ENCODE peak calls at places on chromosomes 12 and 14, in seven cellular contexts. One of them, this sample, is unnamed.

GRCh38 chr12:101298426-101298825 is 18.5 kb downstream of the UTP20 start:
- DNase-seq in coronary artery: no peak
- DNase-seq in nephron progenitor cell: no peak
- DNase-seq in RCC 7860: no peak
- DNase-seq in brain microvascular endothelial cell: peak
- DNase-seq in activated naive CD4-positive, alpha-beta T cell: no peak
- DNase-seq in stimulated activated CD8-positive, alpha-beta memory T cell treated with anti-CD3 and anti-CD28 coated beads, Interleukin-15, amount 100 ng/mL, for 24 hours: no peak
- DNase-seq in this sample: peak

GRCh38 chr14:23047042-23047634 is 5.1 kb downstream of the PSMB11 start:
- DNase-seq in coronary artery: no peak
- DNase-seq in nephron progenitor cell: no peak
- DNase-seq in stimulated activated CD8-positive, alpha-beta memory T cell treated with anti-CD3 and anti-CD28 coated beads, Interleukin-15, amount 100 ng/mL, for 24 hours: no peak
- DNase-seq in activated naive CD4-positive, alpha-beta T cell: no peak
- DNase-seq in brain microvascular endothelial cell: no peak
- DNase-seq in RCC 7860: no peak
- DNase-seq in this sample: no peak

GRCh38 chr12:8088574-8088973 is 6.5 kb downstream of the NECAP1 start:
- DNase-seq in activated naive CD4-positive, alpha-beta T cell: no peak
- DNase-seq in nephron progenitor cell: no peak
- DNase-seq in stimulated activated CD8-positive, alpha-beta memory T cell treated with anti-CD3 and anti-CD28 coated beads, Interleukin-15, amount 100 ng/mL, for 24 hours: no peak
- DNase-seq in brain microvascular endothelial cell: no peak
- DNase-seq in RCC 7860: no peak
- DNase-seq in coronary artery: no peak
- DNase-seq in this sample: no peak

GRCh38 chr12:53219116-53219955 is 12.3 kb upstream of the ITGB7 start:
- DNase-seq in brain microvascular endothelial cell: peak
- DNase-seq in RCC 7860: no peak
- DNase-seq in coronary artery: no peak
- DNase-seq in activated naive CD4-positive, alpha-beta T cell: no peak
- DNase-seq in stimulated activated CD8-positive, alpha-beta memory T cell treated with anti-CD3 and anti-CD28 coated beads, Interleukin-15, amount 100 ng/mL, for 24 hours: no peak
- DNase-seq in nephron progenitor cell: no peak
- DNase-seq in this sample: peak

GRCh38 chr14:55535521-55536207 is 44.3 kb upstream of the KTN1 start:
- DNase-seq in coronary artery: no peak
- DNase-seq in RCC 7860: peak
- DNase-seq in activated naive CD4-positive, alpha-beta T cell: no peak
- DNase-seq in nephron progenitor cell: no peak
- DNase-seq in stimulated activated CD8-positive, alpha-beta memory T cell treated with anti-CD3 and anti-CD28 coated beads, Interleukin-15, amount 100 ng/mL, for 24 hours: no peak
- DNase-seq in brain microvascular endothelial cell: no peak
- DNase-seq in this sample: no peak

GRCh38 chr12:91357381-91357780 is 174.8 kb upstream of the DCN start:
- DNase-seq in nephron progenitor cell: no peak
- DNase-seq in brain microvascular endothelial cell: no peak
- DNase-seq in activated naive CD4-positive, alpha-beta T cell: no peak
- DNase-seq in coronary artery: no peak
- DNase-seq in RCC 7860: no peak
- DNase-seq in stimulated activated CD8-positive, alpha-beta memory T cell treated with anti-CD3 and anti-CD28 coated beads, Interleukin-15, amount 100 ng/mL, for 24 hours: no peak
- DNase-seq in this sample: no peak

GRCh38 chr12:21552983-21553673 is 27.0 kb downstream of the SPX start:
- DNase-seq in RCC 7860: no peak
- DNase-seq in coronary artery: no peak
- DNase-seq in nephron progenitor cell: no peak
- DNase-seq in stimulated activated CD8-positive, alpha-beta memory T cell treated with anti-CD3 and anti-CD28 coated beads, Interleukin-15, amount 100 ng/mL, for 24 hours: no peak
- DNase-seq in brain microvascular endothelial cell: no peak
- DNase-seq in activated naive CD4-positive, alpha-beta T cell: no peak
- DNase-seq in this sample: no peak

GRCh38 chr12:54140958-54141388 is 47.8 kb downstream of the SMUG1 start:
- DNase-seq in stimulated activated CD8-positive, alpha-beta memory T cell treated with anti-CD3 and anti-CD28 coated beads, Interleukin-15, amount 100 ng/mL, for 24 hours: no peak
- DNase-seq in RCC 7860: no peak
- DNase-seq in activated naive CD4-positive, alpha-beta T cell: no peak
- DNase-seq in coronary artery: peak
- DNase-seq in brain microvascular endothelial cell: no peak
- DNase-seq in nephron progenitor cell: no peak
- DNase-seq in this sample: no peak

GRCh38 chr12:93813181-93813580 is 136.0 kb downstream of the CRADD start:
- DNase-seq in activated naive CD4-positive, alpha-beta T cell: no peak
- DNase-seq in stimulated activated CD8-positive, alpha-beta memory T cell treated with anti-CD3 and anti-CD28 coated beads, Interleukin-15, amount 100 ng/mL, for 24 hours: no peak
- DNase-seq in RCC 7860: no peak
- DNase-seq in coronary artery: no peak
- DNase-seq in brain microvascular endothelial cell: no peak
- DNase-seq in nephron progenitor cell: no peak
- DNase-seq in this sample: no peak

GRCh38 chr12:51403744-51404143 is 12.5 kb upstream of the GALNT6 start:
- DNase-seq in RCC 7860: no peak
- DNase-seq in nephron progenitor cell: no peak
- DNase-seq in activated naive CD4-positive, alpha-beta T cell: no peak
- DNase-seq in brain microvascular endothelial cell: no peak
- DNase-seq in stimulated activated CD8-positive, alpha-beta memory T cell treated with anti-CD3 and anti-CD28 coated beads, Interleukin-15, amount 100 ng/mL, for 24 hours: no peak
- DNase-seq in coronary artery: no peak
- DNase-seq in this sample: no peak

GRCh38 chr12:51683763-51684357 is 92.8 kb downstream of the SCN8A start:
- DNase-seq in activated naive CD4-positive, alpha-beta T cell: no peak
- DNase-seq in stimulated activated CD8-positive, alpha-beta memory T cell treated with anti-CD3 and anti-CD28 coated beads, Interleukin-15, amount 100 ng/mL, for 24 hours: no peak
- DNase-seq in coronary artery: no peak
- DNase-seq in RCC 7860: no peak
- DNase-seq in nephron progenitor cell: no peak
- DNase-seq in brain microvascular endothelial cell: no peak
- DNase-seq in this sample: no peak

This sample was measured in hepatic stellate cell.